ENCODE peak calls at places on chromosomes 16 and 17, in four cellular contexts. R is small intestine, B is sigmoid colon, Z is thoracic aorta. L is an unnamed sample. For H3K27me3, the result is how much of the 10 kb centered on the place peaks cover.

GRCh38 chr16:67957622-67958021 is 10.8 kb downstream of the SLC12A4 start:
- DNase-seq in B (no peak), R (no peak), Z (no peak), L (no peak)

GRCh38 chr17:42054101-42054500 is 3.7 kb upstream of the C17orf113 start:
- DNase-seq in R (no peak), Z (no peak), B (no peak), L (no peak)

GRCh38 chr16:83137894-83138293 is 511.1 kb downstream of the CDH13 start:
- DNase-seq in Z (no peak), B (no peak), R (no peak), L (no peak)

GRCh38 chr17:31877341-31877740 is 18.3 kb upstream of the COPRS start:
- DNase-seq in R (no peak), B (no peak), Z (no peak), L (no peak)

GRCh38 chr16:73563709-73564108 is 515.8 kb upstream of the ZFHX3 start:
- DNase-seq in R (no peak), B (no peak), Z (no peak), L (no peak)

GRCh38 chr16:21169249-21169981 is 10.9 kb downstream of the LDAF1 start:
- DNase-seq in B (no peak), R (no peak), Z (no peak), L (no peak)

GRCh38 chr16:80507538-80507937 is 33.3 kb upstream of the DYNLRB2 start:
- DNase-seq in B (no peak), Z (no peak), R (no peak), L (no peak)

GRCh38 chr17:67639555-67639954 is 78.2 kb upstream of the NOL11 start:
- DNase-seq in Z (no peak), B (no peak), R (no peak), L (no peak)

GRCh38 chr17:55706808-55707773 is 15.6 kb downstream of the TMEM100 start:
- DNase-seq in R (no peak), B (no peak), Z (no peak), L (no peak)

GRCh38 chr16:85051067-85051709 is 23.6 kb downstream of the KIAA0513 start:
- DNase-seq in R (no peak), B (no peak), Z (no peak), L (no peak)

GRCh38 chr16:84555418-84556196 is 51.1 kb upstream of the MEAK7 start:
- DNase-seq in B (no peak), Z (no peak), R (no peak), L (no peak)

GRCh38 chr16:88804173-88804551 is 573 bp downstream of the CDT1 start:
- DNase-seq in R (no peak), B (no peak), Z (no peak), L (no peak)

GRCh38 chr16:81823111-81823510 is 44.0 kb downstream of the PLCG2 start:
- DNase-seq in B (no peak), R (no peak), Z (no peak), L (no peak)

GRCh38 chr16:12089492-12090161 is 113.1 kb downstream of the SNX29 start:
- DNase-seq in Z (peak), R (peak), B (peak), L (no peak)

GRCh38 chr17:45311406-45311761 is 5.4 kb downstream of the MAP3K14 start:
- DNase-seq in R (no peak), Z (no peak), B (no peak), L (no peak)

GRCh38 chr17:8563024-8563776 is 67.3 kb downstream of the MYH10 start:
- DNase-seq in B (no peak), R (no peak), Z (no peak), L (no peak)

GRCh38 chr16:23035240-23035639 is 114.0 kb downstream of the USP31 start:
- DNase-seq in B (no peak), R (no peak), Z (no peak), L (no peak)

GRCh38 chr17:45147102-45147580 is 1.1 kb upstream of the HEXIM1 start:
- DNase-seq in Z (no peak), R (peak), B (no peak), L (no peak)

GRCh38 chr16:9658586-9658985 is 523.6 kb downstream of the GRIN2A start:
- DNase-seq in Z (no peak), B (no peak), R (no peak), L (no peak)

GRCh38 chr17:76791053-76791980 is 53.4 kb downstream of the MFSD11 start:
- DNase-seq in B (no peak), Z (no peak), R (no peak), L (no peak)

GRCh38 chr17:74080936-74081335 is 122.5 kb upstream of the RPL38 start:
- DNase-seq in Z (no peak), R (no peak), B (no peak), L (no peak)
- H3K27me3 ChIP-seq in Z (under half), R (under half), B (under half), L (under half)

GRCh38 chr17:56972111-56972730 is 5.7 kb upstream of the SCPEP1 start:
- DNase-seq in R (no peak), B (no peak), Z (no peak), L (no peak)

GRCh38 chr17:56976941-56977570 is 875 bp upstream of the SCPEP1 start:
- DNase-seq in R (no peak), Z (no peak), B (no peak), L (no peak)

GRCh38 chr17:56973520-56973919 is 4.4 kb upstream of the SCPEP1 start:
- DNase-seq in Z (no peak), R (no peak), B (no peak), L (no peak)

GRCh38 chr17:56975656-56976055 is 2.3 kb upstream of the SCPEP1 start:
- DNase-seq in R (no peak), Z (no peak), B (no peak), L (no peak)

DNA sequence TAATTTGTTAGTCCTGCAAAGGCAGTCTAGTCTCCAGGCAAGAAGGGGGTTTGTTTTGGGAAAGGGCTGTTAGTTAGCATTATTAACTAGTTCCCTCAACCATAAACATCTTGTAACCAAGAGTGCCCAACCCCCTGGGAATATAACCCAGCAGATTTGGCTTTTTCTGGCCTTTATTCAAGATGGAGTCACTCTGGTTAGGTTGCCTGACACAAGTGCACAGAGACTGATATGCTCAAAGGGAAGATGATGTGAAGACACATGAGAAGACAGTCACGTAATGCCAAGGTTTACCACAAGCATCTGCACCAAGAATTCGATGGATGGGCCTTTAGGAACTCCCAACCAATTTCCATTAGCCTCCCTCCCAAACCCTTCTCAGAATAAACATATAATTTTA is 3.9 kb upstream of the SCPEP1 start:
- DNase-seq in Z (no peak), B (no peak), R (no peak), L (no peak)
- H3K27me3 ChIP-seq in Z (under half), B (under half), R (under half), L (under half)

GRCh38 chr17:79362996-79363305 is 247.9 kb downstream of the RBFOX3 start:
- DNase-seq in B (no peak), Z (no peak), R (no peak), L (no peak)
- H3K27me3 ChIP-seq in B (under half), Z (under half), R (under half), L (half or more)

GRCh38 chr17:7111784-7112526 is 2.7 kb downstream of the ASGR2 start:
- DNase-seq in B (no peak), R (no peak), Z (no peak), L (no peak)
- H3K27me3 ChIP-seq in B (under half), R (under half), Z (under half), L (under half)

GRCh38 chr16:56649820-56650219 is 1.9 kb upstream of the MT1B start:
- DNase-seq in R (peak), Z (no peak), B (no peak), L (no peak)
- H3K27me3 ChIP-seq in R (under half), Z (under half), B (under half), L (half or more)

DNA sequence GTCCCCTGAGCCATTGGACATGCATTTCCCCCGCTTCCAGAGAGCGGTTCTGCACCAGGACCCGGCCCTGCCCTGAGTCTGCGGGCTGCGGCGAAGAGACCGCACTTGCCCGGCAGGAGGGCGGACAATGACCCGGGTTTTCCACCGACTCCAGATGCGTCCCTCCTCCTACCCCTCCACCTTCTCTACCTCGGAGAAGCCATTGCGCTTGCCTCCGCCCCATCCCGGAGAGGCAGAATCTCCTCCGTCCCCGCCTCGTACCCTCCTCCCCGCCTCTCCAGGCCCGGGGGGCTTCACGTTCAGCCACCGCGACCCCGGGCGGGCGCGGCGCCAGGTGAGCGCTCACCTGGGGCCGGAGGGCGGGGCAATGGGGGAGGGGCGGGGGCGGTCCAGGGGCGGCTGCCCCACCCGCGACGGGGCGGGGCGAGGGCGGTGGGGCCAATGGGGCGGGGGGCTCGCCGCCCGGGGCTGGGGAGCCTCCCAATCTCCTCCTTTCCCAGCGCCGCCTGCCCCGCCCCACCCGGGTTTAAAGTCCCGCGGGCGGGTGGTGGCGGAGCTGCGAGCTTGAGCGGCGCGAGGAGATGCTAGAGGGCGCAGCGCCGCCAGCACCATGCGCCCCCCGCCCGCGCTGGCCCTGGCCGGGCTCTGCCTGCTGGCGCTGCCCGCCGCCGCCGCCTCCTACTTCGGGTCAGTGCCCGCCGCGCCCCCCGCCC is at the start of gene WNT9B:
- DNase-seq in B (no peak), R (peak), Z (no peak), L (no peak)
- H3K27me3 ChIP-seq in B (under half), R (under half), Z (under half), L (under half)

GRCh38 chr17:80591788-80592187 is 47.1 kb downstream of the RPTOR start:
- DNase-seq in Z (no peak), R (no peak), B (no peak), L (no peak)
- H3K27me3 ChIP-seq in Z (under half), R (under half), B (under half), L (under half)

GRCh38 chr17:79702071-79702470 is 28.7 kb upstream of the ENPP7 start:
- DNase-seq in B (no peak), R (no peak), Z (no peak), L (no peak)
- H3K27me3 ChIP-seq in B (under half), R (under half), Z (under half), L (under half)

L was measured in esophagus muscularis mucosa.